ENCODE peak calls at places on chromosomes 4 and X, in ten cellular contexts. One of them, this sample, is unnamed. For H3K9me3, the result is how much of the 10 kb centered on the place peaks cover.

GRCh38 chr4:7692451-7693236 is 247.0 kb downstream of the AFAP1 start:
- DNase-seq in right lobe of liver: no peak
- DNase-seq in tibial nerve: no peak
- DNase-seq in spleen: peak
- DNase-seq in breast epithelium: no peak
- DNase-seq in HCT116: no peak
- DNase-seq in IMR-90: no peak
- DNase-seq in HepG2: no peak
- DNase-seq in body of pancreas: no peak
- DNase-seq in ovary: no peak
- DNase-seq in this sample: no peak

GRCh38 chr4:53928825-53929224 is 135.6 kb downstream of the CHIC2 start:
- DNase-seq in right lobe of liver: no peak
- DNase-seq in tibial nerve: no peak
- DNase-seq in spleen: no peak
- DNase-seq in breast epithelium: no peak
- DNase-seq in HCT116: no peak
- DNase-seq in IMR-90: peak
- DNase-seq in HepG2: no peak
- DNase-seq in body of pancreas: no peak
- DNase-seq in ovary: no peak
- DNase-seq in this sample: no peak

GRCh38 chrX:112768563-112768962 is 72.1 kb downstream of the AMOT start:
- DNase-seq in right lobe of liver: no peak
- DNase-seq in tibial nerve: no peak
- DNase-seq in spleen: no peak
- DNase-seq in breast epithelium: no peak
- DNase-seq in HCT116: no peak
- DNase-seq in IMR-90: no peak
- DNase-seq in HepG2: no peak
- DNase-seq in body of pancreas: no peak
- DNase-seq in ovary: no peak
- DNase-seq in this sample: no peak

GRCh38 chr4:20254517-20255250 is 3.0 kb downstream of the SLIT2 start:
- DNase-seq in right lobe of liver: peak
- DNase-seq in tibial nerve: no peak
- DNase-seq in spleen: peak
- DNase-seq in breast epithelium: peak
- DNase-seq in HCT116: no peak
- DNase-seq in IMR-90: peak
- DNase-seq in HepG2: no peak
- DNase-seq in body of pancreas: no peak
- DNase-seq in ovary: peak
- DNase-seq in this sample: no peak

GRCh38 chrX:31340587-31340986 is 268.7 kb upstream of the FTHL17 start:
- DNase-seq in right lobe of liver: no peak
- DNase-seq in tibial nerve: no peak
- DNase-seq in spleen: no peak
- DNase-seq in breast epithelium: no peak
- DNase-seq in HCT116: no peak
- DNase-seq in IMR-90: no peak
- DNase-seq in HepG2: no peak
- DNase-seq in body of pancreas: no peak
- DNase-seq in ovary: no peak
- DNase-seq in this sample: no peak

GRCh38 chrX:136584545-136584944 is 52.5 kb downstream of the VGLL1 start:
- DNase-seq in right lobe of liver: no peak
- DNase-seq in tibial nerve: no peak
- DNase-seq in spleen: no peak
- DNase-seq in breast epithelium: no peak
- DNase-seq in HCT116: no peak
- DNase-seq in IMR-90: no peak
- DNase-seq in HepG2: no peak
- DNase-seq in body of pancreas: no peak
- DNase-seq in ovary: no peak
- DNase-seq in this sample: no peak

GRCh38 chrX:136259543-136259942 is 8.3 kb upstream of the MAP7D3 start:
- DNase-seq in right lobe of liver: no peak
- DNase-seq in tibial nerve: no peak
- DNase-seq in spleen: no peak
- DNase-seq in breast epithelium: no peak
- DNase-seq in HCT116: no peak
- DNase-seq in IMR-90: peak
- DNase-seq in HepG2: no peak
- DNase-seq in body of pancreas: no peak
- DNase-seq in ovary: no peak
- DNase-seq in this sample: no peak

GRCh38 chrX:135639066-135639815 is 74.2 kb upstream of the CT45A1 start:
- DNase-seq in right lobe of liver: no peak
- DNase-seq in tibial nerve: no peak
- DNase-seq in spleen: no peak
- DNase-seq in breast epithelium: no peak
- DNase-seq in HCT116: no peak
- DNase-seq in IMR-90: no peak
- DNase-seq in HepG2: no peak
- DNase-seq in body of pancreas: no peak
- DNase-seq in ovary: no peak
- DNase-seq in this sample: no peak

GRCh38 chr4:122379239-122379638 is 428 bp downstream of the ADAD1 start:
- DNase-seq in right lobe of liver: no peak
- DNase-seq in tibial nerve: no peak
- DNase-seq in spleen: no peak
- DNase-seq in breast epithelium: no peak
- DNase-seq in HCT116: no peak
- DNase-seq in IMR-90: no peak
- DNase-seq in HepG2: no peak
- DNase-seq in body of pancreas: no peak
- DNase-seq in ovary: no peak
- DNase-seq in this sample: no peak

DNA sequence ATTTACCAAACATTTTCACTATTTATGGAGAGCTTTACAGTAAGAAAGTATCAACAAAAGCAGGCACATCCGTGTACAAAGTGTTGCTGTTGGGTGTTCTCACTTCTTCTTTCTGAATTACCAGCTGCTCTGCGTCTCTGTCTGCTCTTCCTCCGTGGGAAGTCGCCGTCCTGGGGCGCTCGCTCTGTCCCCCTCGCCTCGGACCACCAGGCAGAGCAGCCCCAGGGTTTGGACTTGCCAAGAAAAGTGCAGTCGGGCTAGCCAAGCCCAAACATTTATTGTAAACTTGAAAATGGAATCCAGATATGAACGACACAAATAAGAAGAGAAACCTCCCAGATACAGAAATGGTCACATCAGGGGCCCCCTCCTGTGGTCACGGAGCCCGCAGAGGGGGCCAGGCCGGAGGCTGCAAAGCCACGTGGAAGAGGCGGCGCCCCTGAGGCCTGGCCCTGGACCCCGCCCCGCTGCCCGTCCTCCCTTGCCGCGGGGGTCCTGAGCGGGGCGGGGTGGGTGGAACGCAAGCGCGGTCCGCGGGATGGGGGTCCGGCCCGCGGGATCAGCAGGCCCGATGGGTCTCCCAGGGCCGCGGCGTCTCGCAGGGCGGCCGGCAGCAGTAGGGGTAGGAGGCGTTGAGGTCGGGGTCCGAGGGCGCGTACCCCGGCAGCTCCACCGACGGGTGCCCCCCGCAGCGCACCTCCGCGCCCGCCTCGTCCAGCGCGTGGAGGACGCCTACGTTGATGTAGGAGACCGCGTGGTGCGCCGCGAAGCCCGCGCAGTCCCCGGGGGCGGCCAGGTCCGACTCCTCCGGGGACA is 1.5 kb downstream of the TMEM271 start:
- DNase-seq in right lobe of liver: no peak
- DNase-seq in tibial nerve: no peak
- DNase-seq in spleen: peak
- DNase-seq in breast epithelium: no peak
- DNase-seq in HCT116: no peak
- DNase-seq in IMR-90: no peak
- DNase-seq in HepG2: no peak
- DNase-seq in body of pancreas: no peak
- DNase-seq in ovary: no peak
- DNase-seq in this sample: no peak
- H3K4me3 ChIP-seq in right lobe of liver: no peak
- H3K4me3 ChIP-seq in tibial nerve: no peak
- H3K4me3 ChIP-seq in spleen: no peak
- H3K4me3 ChIP-seq in breast epithelium: no peak
- H3K4me3 ChIP-seq in HCT116: no peak
- H3K4me3 ChIP-seq in IMR-90: no peak
- H3K4me3 ChIP-seq in HepG2: no peak
- H3K4me3 ChIP-seq in body of pancreas: no peak
- H3K4me3 ChIP-seq in ovary: no peak
- H3K4me3 ChIP-seq in this sample: no peak

DNA sequence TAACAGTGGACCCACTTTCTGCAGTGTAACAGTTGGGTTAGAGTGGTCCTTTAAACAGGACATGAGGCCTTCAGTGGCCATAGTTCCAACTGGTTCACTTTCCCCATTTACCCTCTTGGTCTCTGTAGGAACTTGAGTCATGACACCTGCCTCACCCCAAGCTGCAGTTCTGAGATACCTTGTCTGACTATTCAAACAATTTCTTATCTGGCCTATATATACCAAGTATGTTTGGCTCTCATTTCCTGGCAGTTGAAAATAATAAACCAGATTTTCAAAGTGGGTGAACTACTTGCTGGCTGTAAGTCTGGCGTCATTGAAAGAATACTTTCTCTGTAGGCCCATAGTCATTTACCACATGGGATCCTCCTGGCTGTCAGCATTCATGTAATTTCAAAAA is 228.8 kb downstream of the SHROOM3 start:
- DNase-seq in right lobe of liver: no peak
- DNase-seq in tibial nerve: no peak
- DNase-seq in spleen: no peak
- DNase-seq in breast epithelium: no peak
- DNase-seq in HCT116: no peak
- DNase-seq in IMR-90: no peak
- DNase-seq in HepG2: no peak
- DNase-seq in body of pancreas: no peak
- DNase-seq in ovary: no peak
- DNase-seq in this sample: no peak
- TF ChIP-seq POLR2A in right lobe of liver: no peak
- TF ChIP-seq POLR2A in tibial nerve: no peak
- TF ChIP-seq POLR2A in spleen: no peak
- TF ChIP-seq POLR2A in breast epithelium: no peak
- TF ChIP-seq POLR2A in HCT116: no peak
- TF ChIP-seq POLR2A in IMR-90: no peak
- TF ChIP-seq POLR2A in HepG2: no peak
- TF ChIP-seq POLR2A in body of pancreas: no peak
- TF ChIP-seq POLR2A in ovary: no peak
- TF ChIP-seq POLR2A in this sample: no peak

GRCh38 chr4:25245181-25245580 is 11.3 kb downstream of the PI4K2B start:
- DNase-seq in right lobe of liver: no peak
- DNase-seq in tibial nerve: no peak
- DNase-seq in spleen: no peak
- DNase-seq in breast epithelium: no peak
- DNase-seq in HCT116: no peak
- DNase-seq in IMR-90: no peak
- DNase-seq in HepG2: no peak
- DNase-seq in body of pancreas: no peak
- DNase-seq in ovary: no peak
- DNase-seq in this sample: no peak

GRCh38 chr4:25252230-25253071 is 18.6 kb downstream of the PI4K2B start:
- DNase-seq in right lobe of liver: peak
- DNase-seq in tibial nerve: no peak
- DNase-seq in spleen: no peak
- DNase-seq in breast epithelium: no peak
- DNase-seq in HCT116: no peak
- DNase-seq in IMR-90: no peak
- DNase-seq in HepG2: no peak
- DNase-seq in body of pancreas: no peak
- DNase-seq in ovary: no peak
- DNase-seq in this sample: no peak

DNA sequence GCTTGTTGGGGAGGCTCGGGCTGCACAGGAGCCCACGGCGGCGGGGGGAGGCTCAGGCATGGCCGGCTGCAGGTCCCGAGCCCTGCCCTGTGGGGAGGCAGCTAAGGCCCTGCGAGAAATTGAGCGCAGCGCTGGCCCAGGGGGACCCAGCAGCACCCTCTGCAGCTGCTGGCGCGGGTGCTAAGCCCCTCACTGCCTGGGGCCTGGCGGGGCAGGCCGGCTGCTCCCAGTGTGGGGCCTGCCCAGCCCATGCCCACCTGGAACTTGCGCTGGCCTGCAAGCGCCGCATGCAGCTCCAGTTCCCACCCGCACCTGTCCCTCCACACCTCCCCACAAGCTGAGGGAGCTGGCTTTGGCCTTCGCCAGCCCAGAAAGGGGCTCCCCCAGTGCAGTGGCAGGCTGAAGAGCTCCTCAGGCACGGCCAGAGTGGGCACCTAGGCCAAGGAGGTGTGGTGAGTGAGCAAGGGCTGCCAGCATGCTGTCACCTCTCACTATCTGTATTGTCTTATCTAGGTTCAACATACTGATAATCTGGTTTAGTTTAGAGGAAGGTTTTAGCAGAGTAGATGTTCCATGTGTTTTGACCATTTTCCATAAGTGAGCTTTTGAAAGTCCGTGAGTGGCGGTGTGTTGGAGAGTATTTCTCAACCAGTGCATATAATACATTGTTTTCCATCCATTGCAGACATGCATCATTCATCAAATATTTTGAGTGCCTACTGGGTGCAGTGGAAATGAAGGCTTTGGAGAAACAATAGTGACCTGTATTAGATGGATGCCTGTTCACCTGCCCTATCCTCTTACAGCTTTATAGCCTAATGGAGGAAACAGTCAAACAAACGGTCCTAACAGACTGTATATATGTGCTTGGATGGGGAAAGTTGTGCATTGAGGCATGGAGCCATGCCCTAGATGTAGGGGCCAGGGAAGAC is 13.1 kb downstream of the PI4K2B start:
- DNase-seq in right lobe of liver: no peak
- DNase-seq in tibial nerve: no peak
- DNase-seq in spleen: no peak
- DNase-seq in breast epithelium: no peak
- DNase-seq in HCT116: no peak
- DNase-seq in IMR-90: no peak
- DNase-seq in HepG2: no peak
- DNase-seq in body of pancreas: no peak
- DNase-seq in ovary: no peak
- DNase-seq in this sample: no peak
- H3K9me3 ChIP-seq in right lobe of liver: under half
- H3K9me3 ChIP-seq in tibial nerve: under half
- H3K9me3 ChIP-seq in spleen: under half
- H3K9me3 ChIP-seq in breast epithelium: under half
- H3K9me3 ChIP-seq in HCT116: under half
- H3K9me3 ChIP-seq in IMR-90: under half
- H3K9me3 ChIP-seq in HepG2: under half
- H3K9me3 ChIP-seq in body of pancreas: under half
- H3K9me3 ChIP-seq in ovary: under half
- H3K9me3 ChIP-seq in this sample: under half

DNA sequence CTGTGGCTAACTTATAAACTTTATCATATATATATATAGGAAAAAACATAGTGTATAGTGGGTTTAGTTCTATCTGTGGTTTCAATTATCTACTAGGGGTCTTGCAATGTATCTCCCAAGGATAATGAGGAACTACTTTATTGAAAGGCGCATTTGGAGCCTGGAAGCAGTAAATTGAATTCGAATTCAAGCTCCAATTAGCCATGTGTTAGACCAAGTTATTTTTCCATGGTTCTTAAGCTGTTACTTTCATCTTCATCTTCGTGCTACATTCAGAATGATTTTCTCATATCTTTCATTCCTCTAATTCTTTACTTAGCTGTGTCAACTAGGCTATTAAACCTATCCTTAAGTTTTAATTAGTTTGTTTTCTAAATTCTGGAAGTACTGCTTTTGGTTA is 27.2 kb upstream of the MANBA start:
- DNase-seq in right lobe of liver: no peak
- DNase-seq in tibial nerve: no peak
- DNase-seq in spleen: no peak
- DNase-seq in breast epithelium: no peak
- DNase-seq in HCT116: no peak
- DNase-seq in IMR-90: no peak
- DNase-seq in HepG2: no peak
- DNase-seq in body of pancreas: no peak
- DNase-seq in ovary: no peak
- DNase-seq in this sample: no peak
- H3K4me3 ChIP-seq in right lobe of liver: no peak
- H3K4me3 ChIP-seq in tibial nerve: no peak
- H3K4me3 ChIP-seq in spleen: no peak
- H3K4me3 ChIP-seq in breast epithelium: no peak
- H3K4me3 ChIP-seq in HCT116: no peak
- H3K4me3 ChIP-seq in IMR-90: no peak
- H3K4me3 ChIP-seq in HepG2: no peak
- H3K4me3 ChIP-seq in body of pancreas: no peak
- H3K4me3 ChIP-seq in ovary: no peak
- H3K4me3 ChIP-seq in this sample: no peak

This sample was measured in vagina.